ENCODE peak calls at places on chromosomes 1 and 21, in eight cellular contexts. N is stomach, A is sigmoid colon, X is transverse colon, Y is prostate gland, O is H1, W is HCT116, B is spleen. G is an unnamed sample.
A peak's percentile ranks its signal among the peaks of the same experiment; 100 is the strongest.

GRCh38 chr1:218660678-218661053 is 315.5 kb downstream of the TGFB2 start:
- DNase-seq in O (no peak), Y (no peak), A (no peak), W (peak; percentile 81), X (no peak), N (no peak), B (no peak), G (no peak)

GRCh38 chr1:201740609-201741231 is 88.2 kb upstream of the IPO9 start:
- DNase-seq in N (no peak), X (no peak), Y (no peak), O (no peak), W (no peak), B (no peak), A (peak; percentile 79), G (no peak)

GRCh38 chr1:190178827-190179226 is 298.8 kb downstream of the BRINP3 start:
- DNase-seq in X (no peak), O (no peak), W (no peak), Y (no peak), N (no peak), A (no peak), B (no peak), G (no peak)

GRCh38 chr1:6131561-6131960 is 48.6 kb downstream of the CHD5 start:
- DNase-seq in W (no peak), O (no peak), N (no peak), X (no peak), B (peak; percentile 63), Y (no peak), A (peak; percentile 38), G (no peak)

GRCh38 chr1:184296466-184297243 is 90.2 kb upstream of the C1orf21 start:
- DNase-seq in W (no peak), Y (peak; percentile 75), O (no peak), X (peak; percentile 73), B (peak; percentile 79), A (peak; percentile 96), N (peak; percentile 84), G (no peak)

GRCh38 chr1:150574260-150575071 is 4.9 kb downstream of the MCL1 start:
- DNase-seq in X (no peak), B (no peak), W (no peak), A (no peak), Y (no peak), O (no peak), N (no peak), G (no peak)

GRCh38 chr1:6128276-6129081 is 51.6 kb downstream of the CHD5 start:
- DNase-seq in W (no peak), A (peak; percentile 53), N (no peak), B (peak; percentile 57), X (no peak), Y (no peak), O (no peak), G (no peak)

GRCh38 chr1:84550826-84551225 is 23.4 kb downstream of the CTBS start:
- DNase-seq in W (no peak), N (no peak), Y (no peak), O (no peak), A (no peak), B (no peak), X (no peak), G (no peak)

GRCh38 chr1:31811605-31812004 is 4.2 kb downstream of the SPOCD1 start:
- DNase-seq in X (no peak), A (no peak), N (no peak), Y (no peak), B (peak; percentile 61), W (no peak), O (no peak), G (no peak)

GRCh38 chr1:168259567-168259966 is 21.1 kb upstream of the TBX19 start:
- DNase-seq in A (no peak), N (no peak), Y (no peak), O (no peak), B (no peak), W (no peak), X (no peak), G (no peak)

GRCh38 chr21:44529011-44529421 is 11.0 kb downstream of the KRTAP10-1 start:
- DNase-seq in O (no peak), Y (no peak), B (no peak), N (peak; percentile 18), W (no peak), A (peak; percentile 42), X (peak; percentile 2), G (no peak)

GRCh38 chr1:153404086-153404635 is 12.2 kb upstream of the S100A7A start:
- DNase-seq in O (no peak), W (no peak), N (no peak), A (no peak), X (no peak), B (no peak), Y (no peak), G (no peak)

GRCh38 chr1:185690527-185690926 is 43.7 kb upstream of the HMCN1 start:
- DNase-seq in B (no peak), O (no peak), N (no peak), A (no peak), W (no peak), X (no peak), Y (no peak), G (no peak)

GRCh38 chr1:75672528-75673393 is 51.7 kb upstream of the ACADM start:
- DNase-seq in W (peak; percentile 55), X (no peak), A (no peak), Y (no peak), B (no peak), N (no peak), O (no peak), G (no peak)

GRCh38 chr1:196897158-196897828 is 9.4 kb downstream of the CFHR4 start:
- DNase-seq in W (no peak), A (no peak), B (no peak), O (peak; percentile 19), X (no peak), N (no peak), Y (no peak), G (no peak)

GRCh38 chr21:31397939-31398338 is 53.9 kb upstream of the TIAM1 start:
- DNase-seq in B (no peak), Y (no peak), A (no peak), X (no peak), N (no peak), O (no peak), W (no peak), G (no peak)

GRCh38 chr1:218467101-218467728 is 122.1 kb downstream of the TGFB2 start:
- DNase-seq in O (no peak), N (no peak), B (no peak), Y (no peak), W (no peak), A (no peak), X (no peak), G (no peak)

GRCh38 chr1:200535605-200536004 is 84.9 kb downstream of the KIF14 start:
- DNase-seq in Y (no peak), X (peak; percentile 36), A (no peak), B (no peak), N (peak; percentile 53), O (no peak), W (peak; percentile 63), G (no peak)

GRCh38 chr21:35206141-35207125 is 157.3 kb upstream of the RUNX1 start:
- DNase-seq in A (no peak), Y (peak; percentile 16), W (no peak), B (no peak), X (peak; percentile 44), O (no peak), N (peak; percentile 69), G (peak; percentile 33)

GRCh38 chr1:15734296-15734695 is 1.8 kb upstream of the SLC25A34 start:
- DNase-seq in Y (no peak), A (no peak), W (no peak), N (no peak), O (no peak), B (no peak), X (no peak), G (no peak)
- TF ChIP-seq POLR2AphosphoS5 in Y (no peak), A (no peak), W (no peak), N (no peak), O (no peak), B (no peak), X (no peak), G (no peak)

GRCh38 chr1:27410709-27411108 is 18.3 kb downstream of the GPR3 start:
- DNase-seq in X (no peak), O (no peak), A (no peak), N (no peak), W (no peak), B (no peak), Y (no peak), G (no peak)

GRCh38 chr1:27409669-27410068 is 17.2 kb downstream of the GPR3 start:
- DNase-seq in Y (no peak), W (no peak), B (no peak), O (no peak), A (no peak), N (no peak), X (no peak), G (no peak)

GRCh38 chr1:27405074-27405473 is 12.7 kb downstream of the GPR3 start:
- DNase-seq in B (no peak), A (no peak), X (no peak), Y (no peak), N (no peak), W (no peak), O (no peak), G (no peak)

GRCh38 chr1:27406354-27406665 is 13.9 kb downstream of the GPR3 start:
- DNase-seq in A (no peak), X (no peak), Y (no peak), W (no peak), N (no peak), O (no peak), B (no peak), G (no peak)

GRCh38 chr1:27408151-27408550 is 15.7 kb downstream of the GPR3 start:
- DNase-seq in N (no peak), B (no peak), W (no peak), Y (no peak), O (no peak), X (no peak), A (no peak), G (no peak)
- TF ChIP-seq POLR2A in N (no peak), B (no peak), W (no peak), Y (no peak), O (no peak), X (no peak), A (no peak), G (no peak)

GRCh38 chr1:210252621-210253041 is 20.0 kb downstream of the SERTAD4 start:
- DNase-seq in O (peak; percentile 68), B (no peak), A (peak; percentile 77), X (peak; percentile 76), W (no peak), Y (peak; percentile 10), N (peak; percentile 74), G (no peak)
- TF ChIP-seq POLR2AphosphoS5 in O (no peak), B (no peak), A (no peak), X (no peak), W (no peak), Y (no peak), N (no peak), G (no peak)

GRCh38 chr1:3780901-3781300 is 8.4 kb downstream of the SMIM1 start:
- DNase-seq in B (no peak), A (no peak), Y (peak; percentile 72), X (no peak), W (no peak), N (no peak), O (no peak), G (no peak)

GRCh38 chr1:3785458-3786157 is 10.7 kb downstream of the LRRC47 start:
- DNase-seq in W (no peak), B (no peak), A (no peak), N (no peak), X (peak; percentile 36), O (no peak), Y (no peak), G (no peak)

GRCh38 chr1:3786468-3787346 is 9.6 kb downstream of the LRRC47 start:
- DNase-seq in O (no peak), W (no peak), A (no peak), B (no peak), X (no peak), N (no peak), Y (no peak), G (no peak)

GRCh38 chr1:3785045-3785444 is 11.3 kb downstream of the LRRC47 start:
- DNase-seq in O (no peak), X (peak; percentile 47), A (no peak), N (no peak), B (no peak), W (no peak), Y (no peak), G (no peak)

GRCh38 chr1:3783651-3784474 is 11.3 kb downstream of the SMIM1 start:
- DNase-seq in B (no peak), O (no peak), W (no peak), N (no peak), X (no peak), A (no peak), Y (no peak), G (no peak)
- TF ChIP-seq POLR2A in B (no peak), O (no peak), W (no peak), N (no peak), X (no peak), A (no peak), Y (no peak), G (no peak)